ENCODE peak calls at places on chromosomes 16 and 17, in eight cellular contexts. G is Peyer's patch; T is breast epithelium; V is fibroblast of mammary gland; L is CD4-positive, CD25-positive, alpha-beta regulatory T cell; X is choroid plexus epithelial cell; E is adrenal gland; J is astrocyte of the cerebellum. K is an unnamed sample.

GRCh38 chr17:50102164-50102991 is 7.2 kb downstream of the PDK2 start:
- DNase-seq in G (no peak), T (no peak), V (no peak), L (no peak), X (no peak), E (peak; percentile 92), J (no peak), K (no peak)

GRCh38 chr16:83002351-83003334 is 375.9 kb downstream of the CDH13 start:
- DNase-seq in G (no peak), T (no peak), V (no peak), L (no peak), X (no peak), E (peak; percentile 18), J (no peak), K (peak; percentile 70)

GRCh38 chr17:21397341-21398050 is 21.3 kb downstream of the KCNJ12 start:
- DNase-seq in G (no peak), T (no peak), V (peak; percentile 71), L (no peak), X (peak; percentile 73), E (no peak), J (peak; percentile 20), K (peak; percentile 74)

GRCh38 chr17:68613739-68614298 is 12.7 kb upstream of the FAM20A start:
- DNase-seq in G (no peak), T (no peak), V (peak; percentile 75), L (no peak), X (peak; percentile 50), E (peak; percentile 18), J (no peak), K (peak; percentile 68)

GRCh38 chr17:66373944-66374817 is 71.8 kb downstream of the PRKCA start:
- DNase-seq in G (no peak), T (no peak), V (no peak), L (peak; percentile 23), X (no peak), E (peak; percentile 34), J (no peak), K (no peak)

GRCh38 chr16:74372369-74372768 is 3.7 kb upstream of the NPIPB15 start:
- DNase-seq in G (no peak), T (no peak), V (no peak), L (no peak), X (no peak), E (no peak), J (no peak), K (no peak)

GRCh38 chr16:76235426-76235825 is 41.8 kb upstream of the CNTNAP4 start:
- DNase-seq in G (no peak), T (no peak), V (no peak), L (no peak), X (no peak), E (no peak), J (no peak), K (no peak)

GRCh38 chr16:50067290-50067853 is 1.6 kb downstream of the HEATR3 start:
- DNase-seq in G (no peak), T (no peak), V (peak; percentile 79), L (peak; percentile 3), X (peak; percentile 85), E (no peak), J (peak; percentile 38), K (peak; percentile 70)

GRCh38 chr17:73826872-73827228 is 182.6 kb upstream of the SDK2 start:
- DNase-seq in G (no peak), T (no peak), V (no peak), L (no peak), X (no peak), E (no peak), J (no peak), K (no peak)

GRCh38 chr17:66661411-66661843 is 173.5 kb upstream of the CACNG5 start:
- DNase-seq in G (no peak), T (no peak), V (peak; percentile 78), L (no peak), X (peak; percentile 38), E (peak; percentile 43), J (no peak), K (peak; percentile 35)

GRCh38 chr16:65410801-65411200 is 288.9 kb upstream of the CDH11 start:
- DNase-seq in G (no peak), T (no peak), V (peak; percentile 12), L (no peak), X (peak; percentile 84), E (no peak), J (no peak), K (no peak)

GRCh38 chr16:85430523-85431381 is 182.4 kb upstream of the GSE1 start:
- DNase-seq in G (no peak), T (no peak), V (no peak), L (no peak), X (no peak), E (no peak), J (no peak), K (no peak)

GRCh38 chr16:590165-590874 is 454 bp downstream of the RAB40C start:
- DNase-seq in G (no peak), T (no peak), V (peak; percentile 31), L (no peak), X (peak; percentile 64), E (peak; percentile 67), J (no peak), K (peak; percentile 35)

GRCh38 chr17:39164675-39165143 is 1.3 kb downstream of the ARL5C start:
- DNase-seq in G (peak; percentile 75), T (peak; percentile 82), V (peak; percentile 96), L (peak; percentile 54), X (peak; percentile 95), E (peak; percentile 86), J (peak; percentile 79), K (peak; percentile 90)

GRCh38 chr17:36717088-36717487 is 115.7 kb downstream of the MRM1 start:
- DNase-seq in G (no peak), T (no peak), V (no peak), L (no peak), X (no peak), E (no peak), J (no peak), K (no peak)

GRCh38 chr16:30604316-30604947 is 5.8 kb downstream of the ZNF689 start:
- DNase-seq in G (no peak), T (no peak), V (no peak), L (no peak), X (no peak), E (no peak), J (no peak), K (no peak)

GRCh38 chr17:55320594-55321506 is 56.1 kb downstream of the HLF start:
- DNase-seq in G (no peak), T (peak; percentile 82), V (no peak), L (no peak), X (no peak), E (no peak), J (no peak), K (no peak)

GRCh38 chr16:8958344-8958808 is 5.3 kb downstream of the USP7 start:
- DNase-seq in G (peak; percentile 45), T (no peak), V (peak; percentile 73), L (no peak), X (peak; percentile 53), E (peak; percentile 72), J (no peak), K (peak; percentile 59)

GRCh38 chr17:60383379-60383778 is 8.6 kb downstream of the USP32 start:
- DNase-seq in G (no peak), T (no peak), V (no peak), L (no peak), X (no peak), E (no peak), J (no peak), K (no peak)

GRCh38 chr16:49462989-49463371 is 89.4 kb downstream of the C16orf78 start:
- DNase-seq in G (peak; percentile 40), T (no peak), V (no peak), L (no peak), X (no peak), E (no peak), J (no peak), K (no peak)

GRCh38 chr16:3274947-3275346 is 8.3 kb upstream of the ZNF263 start:
- DNase-seq in G (no peak), T (no peak), V (no peak), L (no peak), X (no peak), E (no peak), J (no peak), K (no peak)

GRCh38 chr16:85286970-85287814 is 174.9 kb upstream of the CIBAR2 start:
- DNase-seq in G (no peak), T (no peak), V (peak; percentile 50), L (no peak), X (no peak), E (peak; percentile 81), J (no peak), K (no peak)

GRCh38 chr17:350706-351435 is 1.7 kb downstream of the RPH3AL start:
- DNase-seq in G (no peak), T (no peak), V (peak; percentile 76), L (no peak), X (peak; percentile 18), E (peak; percentile 90), J (no peak), K (peak; percentile 51)

GRCh38 chr17:59330314-59330942 is 1.0 kb upstream of the YPEL2 start:
- DNase-seq in G (peak; percentile 26), T (no peak), V (peak; percentile 39), L (no peak), X (no peak), E (peak; percentile 82), J (no peak), K (no peak)
- H3K4me3 ChIP-seq in G (peak overlapping the region; percentile 99), T (no peak overlapping the region), V (no peak overlapping the region), L (peak overlapping the region; percentile 35), X (no peak overlapping the region), E (no peak overlapping the region), J (no peak overlapping the region), K (no peak overlapping the region)

GRCh38 chr17:82106697-82107305 is 8.8 kb upstream of the FASN start:
- DNase-seq in G (no peak), T (no peak), V (no peak), L (no peak), X (no peak), E (no peak), J (no peak), K (no peak)
- H3K4me3 ChIP-seq in G (peak overlapping the region; percentile 35), T (peak overlapping the region; percentile 17), V (no peak overlapping the region), L (peak overlapping the region; percentile 75), X (no peak overlapping the region), E (no peak overlapping the region), J (no peak overlapping the region), K (no peak overlapping the region)

GRCh38 chr17:81391964-81392908 is 3.0 kb upstream of the BAHCC1 start:
- DNase-seq in G (no peak), T (no peak), V (peak; percentile 60), L (no peak), X (peak; percentile 63), E (peak; percentile 73), J (no peak), K (peak; percentile 80)
- H3K4me3 ChIP-seq in G (peak overlapping the region; percentile 60), T (peak overlapping the region; percentile 60), V (peak overlapping the region; percentile 52), L (no peak overlapping the region), X (peak overlapping the region; percentile 66), E (no peak overlapping the region), J (peak overlapping the region; percentile 54), K (peak overlapping the region; percentile 72)

DNA sequence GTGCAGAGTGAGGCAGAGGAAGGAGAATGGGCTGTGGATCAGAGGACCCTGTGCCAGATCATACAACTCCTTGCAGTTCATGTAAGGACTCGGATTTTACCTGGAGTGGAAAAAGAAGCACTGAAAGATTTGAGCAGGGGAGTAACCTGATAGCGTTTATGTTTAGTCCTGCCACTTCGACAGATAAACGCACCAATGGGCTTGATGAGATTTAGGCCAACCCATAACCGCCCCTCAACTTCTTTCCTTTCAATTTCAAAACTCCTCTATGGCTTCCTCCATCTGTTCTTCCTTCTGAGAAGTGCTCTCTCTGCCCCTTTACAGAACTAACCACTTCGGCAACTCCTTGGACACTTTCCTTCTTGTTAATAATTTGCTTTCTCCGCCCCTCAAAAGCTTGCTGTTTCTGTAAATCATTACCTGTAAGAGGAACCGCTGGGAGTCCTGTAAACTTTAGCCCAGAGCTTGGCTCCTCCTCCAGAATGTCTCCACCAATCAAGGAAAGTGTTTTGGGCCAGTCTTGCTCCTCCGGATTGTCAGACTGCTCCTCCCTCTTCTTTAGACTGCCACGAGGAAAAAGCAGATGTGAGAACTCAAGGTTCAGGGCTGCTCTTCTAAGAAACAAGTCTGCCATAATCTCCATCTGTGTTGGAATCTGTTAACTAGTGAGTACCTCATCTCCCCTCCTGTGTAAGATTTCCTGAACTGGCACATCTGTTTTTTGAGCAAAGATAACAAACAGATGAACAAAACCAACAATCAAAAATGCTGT is at the start of gene ACSM3:
- DNase-seq in G (peak; percentile 66), T (no peak), V (peak; percentile 81), L (peak; percentile 63), X (peak; percentile 91), E (peak; percentile 58), J (peak; percentile 20), K (peak; percentile 76)
- H3K4me3 ChIP-seq in G (peak within 1 kb of the TSS; percentile 40), T (peak within 1 kb of the TSS; percentile 30), V (peak within 1 kb of the TSS; percentile 63), L (peak within 1 kb of the TSS; percentile 97), X (peak within 1 kb of the TSS; percentile 66), E (no peak within 1 kb of the TSS), J (peak within 1 kb of the TSS; percentile 28), K (peak within 1 kb of the TSS; percentile 61)